ENCODE peak calls at places on chromosomes 5 and 9, in four cellular contexts. C is cerebellum, N is H9, E is HTR-8/SVneo. I is an unnamed sample.

GRCh38 chr9:13896922-13897835 is 416.8 kb downstream of the NFIB start:
- DNase-seq in N (no peak), C (no peak), E (no peak), I (no peak)

GRCh38 chr5:149707097-149707496 is 23.0 kb upstream of the PPARGC1B start:
- DNase-seq in C (no peak), E (no peak), N (no peak), I (no peak)

GRCh38 chr5:176573564-176574296 is 24.6 kb downstream of the CDHR2 start:
- DNase-seq in E (peak; percentile 77), N (peak; percentile 80), C (peak; percentile 81), I (no peak)

GRCh38 chr5:64458948-64459347 is 46.9 kb upstream of the RGS7BP start:
- DNase-seq in C (no peak), E (no peak), N (no peak), I (no peak)

GRCh38 chr9:125626187-125626586 is 80.8 kb downstream of the MAPKAP1 start:
- DNase-seq in N (no peak), E (no peak), C (no peak), I (no peak)

GRCh38 chr5:3317051-3317795 is 278.4 kb upstream of the IRX1 start:
- DNase-seq in E (no peak), C (no peak), N (no peak), I (no peak)

GRCh38 chr9:87451149-87451548 is 46.5 kb upstream of the DAPK1 start:
- DNase-seq in N (no peak), E (no peak), C (no peak), I (no peak)

GRCh38 chr9:111632051-111632450 is 917 bp downstream of the DNAJC25 start:
- DNase-seq in C (no peak), E (no peak), N (no peak), I (no peak)

GRCh38 chr5:134227259-134227658 is 1.4 kb upstream of the PPP2CA start:
- DNase-seq in E (no peak), N (peak; percentile 76), C (peak; percentile 84), I (no peak)

GRCh38 chr5:10503321-10503720 is 60.5 kb upstream of the ANKRD33B start:
- DNase-seq in C (no peak), E (no peak), N (no peak), I (no peak)

GRCh38 chr5:139757727-139758509 is 37.7 kb upstream of the PSD2 start:
- DNase-seq in C (no peak), N (no peak), E (no peak), I (no peak)

GRCh38 chr5:78720997-78721396 is 72.4 kb upstream of the LHFPL2 start:
- DNase-seq in N (no peak), C (no peak), E (no peak), I (no peak)

GRCh38 chr5:42992035-42992570 is 48.0 kb downstream of the ANXA2R start:
- DNase-seq in C (no peak), E (peak; percentile 87), N (peak; percentile 75), I (peak; percentile 67)

GRCh38 chr9:103821115-103821514 is 273.0 kb upstream of the SMC2 start:
- DNase-seq in N (no peak), E (no peak), C (no peak), I (no peak)

GRCh38 chr5:171387970-171388815 is 544 bp downstream of the NPM1 start:
- DNase-seq in C (peak; percentile 58), N (peak; percentile 69), E (peak; percentile 64), I (peak; percentile 32)

GRCh38 chr9:89880161-89880560 is 275.3 kb downstream of the GADD45G start:
- DNase-seq in C (no peak), N (peak; percentile 10), E (no peak), I (no peak)

GRCh38 chr9:117725426-117725887 is 21.3 kb downstream of the TLR4 start:
- DNase-seq in N (no peak), C (no peak), E (no peak), I (no peak)

I was measured in pulmonary artery endothelial cell.